ENCODE peak calls at places on chromosome 12, in six cellular contexts. One of them, this sample, is unnamed.

GRCh38 chr12:63882844-63883243 is 38.3 kb downstream of the SRGAP1 start:
- DNase-seq in RWPE1: no peak
- DNase-seq in activated CD8-positive, alpha-beta T cell treated with anti-CD3 and anti-CD28 coated beads, Interleukin-2, amount 10 ng/mL, durations not matched to agents 7 days and 5 days: no peak
- DNase-seq in HEK293T: peak
- DNase-seq in NCI-H1092 treated with DMSO at 0.1 percent for 48 hours: peak
- DNase-seq in NCI-H748 treated with DMSO at 0.1 percent for 48 hours: no peak
- DNase-seq in this sample: no peak

GRCh38 chr12:76042147-76042546 is 10.6 kb upstream of the PHLDA1 start:
- DNase-seq in RWPE1: no peak
- DNase-seq in activated CD8-positive, alpha-beta T cell treated with anti-CD3 and anti-CD28 coated beads, Interleukin-2, amount 10 ng/mL, durations not matched to agents 7 days and 5 days: no peak
- DNase-seq in NCI-H748 treated with DMSO at 0.1 percent for 48 hours: no peak
- DNase-seq in HEK293T: no peak
- DNase-seq in NCI-H1092 treated with DMSO at 0.1 percent for 48 hours: no peak
- DNase-seq in this sample: no peak

GRCh38 chr12:19369691-19370148 is 69.6 kb upstream of the AEBP2 start:
- DNase-seq in HEK293T: peak
- DNase-seq in activated CD8-positive, alpha-beta T cell treated with anti-CD3 and anti-CD28 coated beads, Interleukin-2, amount 10 ng/mL, durations not matched to agents 7 days and 5 days: no peak
- DNase-seq in RWPE1: no peak
- DNase-seq in NCI-H1092 treated with DMSO at 0.1 percent for 48 hours: no peak
- DNase-seq in NCI-H748 treated with DMSO at 0.1 percent for 48 hours: no peak
- DNase-seq in this sample: peak

GRCh38 chr12:81792666-81793065 is 33.5 kb upstream of the PPFIA2 start:
- DNase-seq in NCI-H748 treated with DMSO at 0.1 percent for 48 hours: no peak
- DNase-seq in activated CD8-positive, alpha-beta T cell treated with anti-CD3 and anti-CD28 coated beads, Interleukin-2, amount 10 ng/mL, durations not matched to agents 7 days and 5 days: no peak
- DNase-seq in NCI-H1092 treated with DMSO at 0.1 percent for 48 hours: no peak
- DNase-seq in HEK293T: no peak
- DNase-seq in RWPE1: no peak
- DNase-seq in this sample: no peak

GRCh38 chr12:124347805-124348658 is 53.1 kb downstream of the RFLNA start:
- DNase-seq in NCI-H748 treated with DMSO at 0.1 percent for 48 hours: no peak
- DNase-seq in activated CD8-positive, alpha-beta T cell treated with anti-CD3 and anti-CD28 coated beads, Interleukin-2, amount 10 ng/mL, durations not matched to agents 7 days and 5 days: peak
- DNase-seq in RWPE1: no peak
- DNase-seq in NCI-H1092 treated with DMSO at 0.1 percent for 48 hours: no peak
- DNase-seq in HEK293T: peak
- DNase-seq in this sample: no peak

GRCh38 chr12:109870648-109871047 is 9.7 kb downstream of the GLTP start:
- DNase-seq in activated CD8-positive, alpha-beta T cell treated with anti-CD3 and anti-CD28 coated beads, Interleukin-2, amount 10 ng/mL, durations not matched to agents 7 days and 5 days: no peak
- DNase-seq in RWPE1: no peak
- DNase-seq in NCI-H1092 treated with DMSO at 0.1 percent for 48 hours: no peak
- DNase-seq in HEK293T: no peak
- DNase-seq in NCI-H748 treated with DMSO at 0.1 percent for 48 hours: no peak
- DNase-seq in this sample: peak

GRCh38 chr12:19689226-19689625 is 249.9 kb downstream of the AEBP2 start:
- DNase-seq in activated CD8-positive, alpha-beta T cell treated with anti-CD3 and anti-CD28 coated beads, Interleukin-2, amount 10 ng/mL, durations not matched to agents 7 days and 5 days: no peak
- DNase-seq in RWPE1: no peak
- DNase-seq in NCI-H748 treated with DMSO at 0.1 percent for 48 hours: no peak
- DNase-seq in NCI-H1092 treated with DMSO at 0.1 percent for 48 hours: no peak
- DNase-seq in HEK293T: no peak
- DNase-seq in this sample: no peak

GRCh38 chr12:11755311-11755930 is 105.9 kb downstream of the ETV6 start:
- DNase-seq in activated CD8-positive, alpha-beta T cell treated with anti-CD3 and anti-CD28 coated beads, Interleukin-2, amount 10 ng/mL, durations not matched to agents 7 days and 5 days: no peak
- DNase-seq in NCI-H748 treated with DMSO at 0.1 percent for 48 hours: no peak
- DNase-seq in HEK293T: no peak
- DNase-seq in RWPE1: no peak
- DNase-seq in NCI-H1092 treated with DMSO at 0.1 percent for 48 hours: no peak
- DNase-seq in this sample: no peak

GRCh38 chr12:8819676-8819980 is 2.8 kb upstream of the A2ML1 start:
- DNase-seq in RWPE1: no peak
- DNase-seq in NCI-H1092 treated with DMSO at 0.1 percent for 48 hours: no peak
- DNase-seq in activated CD8-positive, alpha-beta T cell treated with anti-CD3 and anti-CD28 coated beads, Interleukin-2, amount 10 ng/mL, durations not matched to agents 7 days and 5 days: no peak
- DNase-seq in NCI-H748 treated with DMSO at 0.1 percent for 48 hours: no peak
- DNase-seq in HEK293T: no peak
- DNase-seq in this sample: peak

GRCh38 chr12:32125455-32126084 is 18.9 kb downstream of the BICD1 start:
- DNase-seq in NCI-H1092 treated with DMSO at 0.1 percent for 48 hours: no peak
- DNase-seq in HEK293T: no peak
- DNase-seq in NCI-H748 treated with DMSO at 0.1 percent for 48 hours: no peak
- DNase-seq in activated CD8-positive, alpha-beta T cell treated with anti-CD3 and anti-CD28 coated beads, Interleukin-2, amount 10 ng/mL, durations not matched to agents 7 days and 5 days: peak
- DNase-seq in RWPE1: no peak
- DNase-seq in this sample: no peak

GRCh38 chr12:72277415-72277814 is 5.2 kb downstream of the TRHDE start:
- DNase-seq in activated CD8-positive, alpha-beta T cell treated with anti-CD3 and anti-CD28 coated beads, Interleukin-2, amount 10 ng/mL, durations not matched to agents 7 days and 5 days: no peak
- DNase-seq in NCI-H748 treated with DMSO at 0.1 percent for 48 hours: no peak
- DNase-seq in NCI-H1092 treated with DMSO at 0.1 percent for 48 hours: no peak
- DNase-seq in RWPE1: no peak
- DNase-seq in HEK293T: no peak
- DNase-seq in this sample: no peak

GRCh38 chr12:16043480-16043879 is 132.3 kb downstream of the DERA start:
- DNase-seq in HEK293T: no peak
- DNase-seq in activated CD8-positive, alpha-beta T cell treated with anti-CD3 and anti-CD28 coated beads, Interleukin-2, amount 10 ng/mL, durations not matched to agents 7 days and 5 days: no peak
- DNase-seq in RWPE1: no peak
- DNase-seq in NCI-H1092 treated with DMSO at 0.1 percent for 48 hours: no peak
- DNase-seq in NCI-H748 treated with DMSO at 0.1 percent for 48 hours: no peak
- DNase-seq in this sample: no peak

GRCh38 chr12:109595321-109595902 is 21.8 kb downstream of the MVK start:
- DNase-seq in activated CD8-positive, alpha-beta T cell treated with anti-CD3 and anti-CD28 coated beads, Interleukin-2, amount 10 ng/mL, durations not matched to agents 7 days and 5 days: peak
- DNase-seq in RWPE1: no peak
- DNase-seq in NCI-H748 treated with DMSO at 0.1 percent for 48 hours: no peak
- DNase-seq in HEK293T: no peak
- DNase-seq in NCI-H1092 treated with DMSO at 0.1 percent for 48 hours: no peak
- DNase-seq in this sample: no peak

GRCh38 chr12:19186722-19187661 is 57.5 kb downstream of the PLEKHA5 start:
- DNase-seq in activated CD8-positive, alpha-beta T cell treated with anti-CD3 and anti-CD28 coated beads, Interleukin-2, amount 10 ng/mL, durations not matched to agents 7 days and 5 days: no peak
- DNase-seq in NCI-H748 treated with DMSO at 0.1 percent for 48 hours: no peak
- DNase-seq in HEK293T: peak
- DNase-seq in NCI-H1092 treated with DMSO at 0.1 percent for 48 hours: peak
- DNase-seq in RWPE1: peak
- DNase-seq in this sample: peak

GRCh38 chr12:125518074-125518473 is 452.8 kb downstream of the AACS start:
- DNase-seq in RWPE1: no peak
- DNase-seq in activated CD8-positive, alpha-beta T cell treated with anti-CD3 and anti-CD28 coated beads, Interleukin-2, amount 10 ng/mL, durations not matched to agents 7 days and 5 days: no peak
- DNase-seq in NCI-H748 treated with DMSO at 0.1 percent for 48 hours: no peak
- DNase-seq in NCI-H1092 treated with DMSO at 0.1 percent for 48 hours: no peak
- DNase-seq in HEK293T: no peak
- DNase-seq in this sample: no peak

GRCh38 chr12:111445311-111446043 is 39.8 kb downstream of the SH2B3 start:
- DNase-seq in NCI-H1092 treated with DMSO at 0.1 percent for 48 hours: no peak
- DNase-seq in NCI-H748 treated with DMSO at 0.1 percent for 48 hours: no peak
- DNase-seq in activated CD8-positive, alpha-beta T cell treated with anti-CD3 and anti-CD28 coated beads, Interleukin-2, amount 10 ng/mL, durations not matched to agents 7 days and 5 days: peak
- DNase-seq in HEK293T: no peak
- DNase-seq in RWPE1: no peak
- DNase-seq in this sample: no peak

GRCh38 chr12:13592063-13592942 is 389.1 kb downstream of the GRIN2B start:
- DNase-seq in HEK293T: no peak
- DNase-seq in RWPE1: no peak
- DNase-seq in NCI-H748 treated with DMSO at 0.1 percent for 48 hours: no peak
- DNase-seq in activated CD8-positive, alpha-beta T cell treated with anti-CD3 and anti-CD28 coated beads, Interleukin-2, amount 10 ng/mL, durations not matched to agents 7 days and 5 days: no peak
- DNase-seq in NCI-H1092 treated with DMSO at 0.1 percent for 48 hours: no peak
- DNase-seq in this sample: peak

GRCh38 chr12:26334621-26335124 is 139.3 kb downstream of the SSPN start:
- DNase-seq in activated CD8-positive, alpha-beta T cell treated with anti-CD3 and anti-CD28 coated beads, Interleukin-2, amount 10 ng/mL, durations not matched to agents 7 days and 5 days: no peak
- DNase-seq in NCI-H1092 treated with DMSO at 0.1 percent for 48 hours: no peak
- DNase-seq in HEK293T: no peak
- DNase-seq in RWPE1: no peak
- DNase-seq in NCI-H748 treated with DMSO at 0.1 percent for 48 hours: no peak
- DNase-seq in this sample: no peak

GRCh38 chr12:70664463-70664862 is 27.2 kb upstream of the PTPRB start:
- DNase-seq in NCI-H748 treated with DMSO at 0.1 percent for 48 hours: peak
- DNase-seq in HEK293T: no peak
- DNase-seq in NCI-H1092 treated with DMSO at 0.1 percent for 48 hours: peak
- DNase-seq in activated CD8-positive, alpha-beta T cell treated with anti-CD3 and anti-CD28 coated beads, Interleukin-2, amount 10 ng/mL, durations not matched to agents 7 days and 5 days: no peak
- DNase-seq in RWPE1: no peak
- DNase-seq in this sample: peak

GRCh38 chr12:87820524-87821194 is 208.5 kb downstream of the C12orf50 start:
- DNase-seq in RWPE1: peak
- DNase-seq in activated CD8-positive, alpha-beta T cell treated with anti-CD3 and anti-CD28 coated beads, Interleukin-2, amount 10 ng/mL, durations not matched to agents 7 days and 5 days: no peak
- DNase-seq in NCI-H1092 treated with DMSO at 0.1 percent for 48 hours: no peak
- DNase-seq in NCI-H748 treated with DMSO at 0.1 percent for 48 hours: no peak
- DNase-seq in HEK293T: no peak
- DNase-seq in this sample: peak

GRCh38 chr12:32454075-32454474 is 54.7 kb downstream of the FGD4 start:
- DNase-seq in NCI-H748 treated with DMSO at 0.1 percent for 48 hours: no peak
- DNase-seq in NCI-H1092 treated with DMSO at 0.1 percent for 48 hours: no peak
- DNase-seq in activated CD8-positive, alpha-beta T cell treated with anti-CD3 and anti-CD28 coated beads, Interleukin-2, amount 10 ng/mL, durations not matched to agents 7 days and 5 days: no peak
- DNase-seq in RWPE1: peak
- DNase-seq in HEK293T: no peak
- DNase-seq in this sample: peak